ENCODE peak calls at places on chromosomes 1 and 21, in four cellular contexts. One of them, this sample, is unnamed.

GRCh38 chr1:94067196-94067595 is 53.8 kb downstream of the ABCA4 start:
- DNase-seq in spleen: no peak
- DNase-seq in LNCaP clone FGC: no peak
- DNase-seq in left lung: no peak
- DNase-seq in this sample: no peak

GRCh38 chr1:161382214-161383019 is 14.7 kb upstream of the CFAP126 start:
- DNase-seq in left lung: no peak
- DNase-seq in spleen: no peak
- DNase-seq in LNCaP clone FGC: no peak
- DNase-seq in this sample: no peak

GRCh38 chr1:30842698-30843354 is 65.7 kb downstream of the SDC3 start:
- DNase-seq in left lung: no peak
- DNase-seq in LNCaP clone FGC: no peak
- DNase-seq in spleen: no peak
- DNase-seq in this sample: no peak

GRCh38 chr1:205066221-205066818 is 17.9 kb downstream of the TMEM81 start:
- DNase-seq in spleen: peak; percentile 61
- DNase-seq in LNCaP clone FGC: no peak
- DNase-seq in left lung: no peak
- DNase-seq in this sample: no peak

GRCh38 chr21:45013271-45013841 is 61.0 kb upstream of the ADARB1 start:
- DNase-seq in left lung: peak; percentile 16
- DNase-seq in spleen: peak; percentile 53
- DNase-seq in LNCaP clone FGC: no peak
- DNase-seq in this sample: no peak

GRCh38 chr1:11109361-11109760 is 9.7 kb upstream of the EXOSC10 start:
- DNase-seq in spleen: no peak
- DNase-seq in left lung: no peak
- DNase-seq in LNCaP clone FGC: no peak
- DNase-seq in this sample: no peak

GRCh38 chr1:145827966-145828365 is 4.0 kb downstream of the POLR3C start:
- DNase-seq in spleen: no peak
- DNase-seq in LNCaP clone FGC: no peak
- DNase-seq in left lung: no peak
- DNase-seq in this sample: no peak

GRCh38 chr1:110637475-110637874 is 31.3 kb upstream of the KCNA2 start:
- DNase-seq in LNCaP clone FGC: no peak
- DNase-seq in left lung: no peak
- DNase-seq in spleen: no peak
- DNase-seq in this sample: no peak

GRCh38 chr21:44917446-44918106 is 3.1 kb downstream of the ITGB2 start:
- DNase-seq in left lung: no peak
- DNase-seq in spleen: no peak
- DNase-seq in LNCaP clone FGC: no peak
- DNase-seq in this sample: no peak

GRCh38 chr1:169779150-169779549 is 15.6 kb downstream of the METTL18 start:
- DNase-seq in spleen: no peak
- DNase-seq in LNCaP clone FGC: peak; percentile 46
- DNase-seq in left lung: no peak
- DNase-seq in this sample: no peak

GRCh38 chr1:95021085-95021484 is 51.7 kb downstream of the ALG14 start:
- DNase-seq in left lung: no peak
- DNase-seq in spleen: no peak
- DNase-seq in LNCaP clone FGC: no peak
- DNase-seq in this sample: no peak

GRCh38 chr1:64061430-64062104 is 141.9 kb upstream of the UBE2U start:
- DNase-seq in LNCaP clone FGC: no peak
- DNase-seq in spleen: no peak
- DNase-seq in left lung: no peak
- DNase-seq in this sample: no peak

GRCh38 chr1:119636500-119637089 is 11.5 kb downstream of the ZNF697 start:
- DNase-seq in left lung: no peak
- DNase-seq in LNCaP clone FGC: no peak
- DNase-seq in spleen: no peak
- DNase-seq in this sample: no peak

GRCh38 chr1:159008744-159009188 is 941 bp upstream of the IFI16 start:
- DNase-seq in LNCaP clone FGC: no peak
- DNase-seq in spleen: peak; percentile 76
- DNase-seq in left lung: no peak
- DNase-seq in this sample: no peak

GRCh38 chr21:35102488-35103407 is 53.6 kb upstream of the RUNX1 start:
- DNase-seq in LNCaP clone FGC: no peak
- DNase-seq in left lung: peak; percentile 69
- DNase-seq in spleen: peak; percentile 79
- DNase-seq in this sample: no peak

GRCh38 chr1:164061528-164061927 is 497.5 kb upstream of the PBX1 start:
- DNase-seq in left lung: no peak
- DNase-seq in spleen: peak; percentile 32
- DNase-seq in LNCaP clone FGC: no peak
- DNase-seq in this sample: no peak

DNA sequence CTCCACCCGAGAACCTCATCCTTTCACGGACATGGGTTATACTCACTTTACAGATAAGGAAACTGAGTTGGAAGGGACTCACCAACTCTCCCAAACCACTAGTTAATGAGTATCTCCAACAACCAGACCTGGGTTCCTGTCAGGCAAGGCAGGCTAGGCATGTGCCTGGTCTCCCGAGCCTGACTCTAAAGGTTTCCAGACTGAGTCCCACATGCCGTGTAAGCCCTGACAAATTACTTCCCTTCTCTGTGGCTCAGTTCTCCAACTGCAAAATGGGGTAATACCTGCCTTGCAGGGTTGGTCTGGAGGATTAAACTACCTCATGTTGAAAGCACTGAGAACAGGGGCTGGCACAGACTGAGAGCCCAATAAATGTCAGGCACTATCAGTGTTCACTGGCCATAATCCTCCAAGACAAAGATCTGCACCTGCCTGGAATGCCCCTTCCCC is 34.2 kb downstream of the SSBP3 start:
- DNase-seq in spleen: no peak
- DNase-seq in left lung: no peak
- DNase-seq in LNCaP clone FGC: no peak
- DNase-seq in this sample: no peak
- TF ChIP-seq CTCF in spleen: no peak
- TF ChIP-seq CTCF in left lung: no peak
- TF ChIP-seq CTCF in LNCaP clone FGC: no peak
- TF ChIP-seq CTCF in this sample: no peak

GRCh38 chr1:44653107-44653964 is 20.9 kb downstream of the TMEM53 start:
- DNase-seq in left lung: no peak
- DNase-seq in LNCaP clone FGC: no peak
- DNase-seq in spleen: peak; percentile 15
- DNase-seq in this sample: no peak
- TF ChIP-seq CTCF in left lung: no peak
- TF ChIP-seq CTCF in LNCaP clone FGC: no peak
- TF ChIP-seq CTCF in spleen: no peak
- TF ChIP-seq CTCF in this sample: peak; percentile 9

GRCh38 chr1:177306019-177306415 is 135.3 kb downstream of the BRINP2 start:
- DNase-seq in spleen: no peak
- DNase-seq in left lung: no peak
- DNase-seq in LNCaP clone FGC: no peak
- DNase-seq in this sample: no peak

GRCh38 chr1:177301425-177302124 is 130.8 kb downstream of the BRINP2 start:
- DNase-seq in left lung: no peak
- DNase-seq in LNCaP clone FGC: no peak
- DNase-seq in spleen: no peak
- DNase-seq in this sample: no peak

GRCh38 chr1:177305040-177306018 is 134.6 kb downstream of the BRINP2 start:
- DNase-seq in spleen: no peak
- DNase-seq in left lung: no peak
- DNase-seq in LNCaP clone FGC: no peak
- DNase-seq in this sample: no peak

GRCh38 chr1:177306981-177307380 is 136.2 kb downstream of the BRINP2 start:
- DNase-seq in left lung: no peak
- DNase-seq in LNCaP clone FGC: no peak
- DNase-seq in spleen: no peak
- DNase-seq in this sample: no peak

GRCh38 chr1:177302365-177303044 is 131.7 kb downstream of the BRINP2 start:
- DNase-seq in spleen: no peak
- DNase-seq in left lung: peak; percentile 41
- DNase-seq in LNCaP clone FGC: no peak
- DNase-seq in this sample: no peak
- TF ChIP-seq CTCF in spleen: no peak
- TF ChIP-seq CTCF in left lung: no peak
- TF ChIP-seq CTCF in LNCaP clone FGC: no peak
- TF ChIP-seq CTCF in this sample: no peak

DNA sequence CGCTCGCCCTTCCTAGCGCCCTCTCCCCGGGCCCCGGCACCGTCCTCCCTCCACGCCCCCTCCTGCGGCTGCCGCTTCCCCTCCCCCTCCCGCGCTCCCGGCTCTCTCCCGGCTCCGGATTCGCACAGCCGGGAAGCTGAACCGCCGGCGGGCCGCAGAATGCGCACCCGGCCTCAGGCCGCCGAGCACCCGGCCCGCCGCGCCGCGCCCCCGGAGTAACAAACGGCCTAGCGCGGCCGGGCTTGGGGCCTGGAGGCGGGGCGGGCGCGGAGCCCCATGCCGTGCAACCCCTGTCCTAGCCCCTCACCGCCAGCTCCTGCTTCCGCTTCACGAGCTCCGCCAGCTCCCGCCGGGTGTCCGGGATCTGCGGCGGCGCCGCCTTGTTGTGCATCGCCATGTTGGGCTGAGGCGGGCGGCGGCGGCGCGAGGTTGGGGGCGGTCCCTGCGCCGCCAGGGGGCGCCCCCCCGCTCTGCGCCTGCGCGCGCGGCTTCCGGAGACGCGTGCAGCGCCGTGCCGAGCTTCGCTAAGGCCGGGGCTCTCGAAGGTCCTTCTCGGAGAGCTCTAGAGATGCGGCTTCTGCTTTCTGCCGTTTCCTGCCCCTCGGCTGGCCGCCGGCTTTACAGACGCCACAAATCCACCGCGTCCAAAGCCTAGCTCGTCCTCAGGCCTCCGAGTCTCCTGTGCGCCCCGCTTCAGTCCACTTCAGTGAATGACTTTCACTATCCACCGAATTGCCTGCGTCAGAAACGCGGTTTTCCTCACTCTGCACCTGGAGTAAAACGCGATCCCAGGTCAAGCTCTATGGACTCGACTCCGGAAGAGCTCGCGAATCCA is at the start of gene MEAF6:
- DNase-seq in spleen: peak; percentile 96
- DNase-seq in LNCaP clone FGC: no peak
- DNase-seq in left lung: peak; percentile 89
- DNase-seq in this sample: peak; percentile 92
- TF ChIP-seq CTCF in spleen: no peak
- TF ChIP-seq CTCF in LNCaP clone FGC: peak; percentile 69
- TF ChIP-seq CTCF in left lung: peak; percentile 62
- TF ChIP-seq CTCF in this sample: peak; percentile 85

DNA sequence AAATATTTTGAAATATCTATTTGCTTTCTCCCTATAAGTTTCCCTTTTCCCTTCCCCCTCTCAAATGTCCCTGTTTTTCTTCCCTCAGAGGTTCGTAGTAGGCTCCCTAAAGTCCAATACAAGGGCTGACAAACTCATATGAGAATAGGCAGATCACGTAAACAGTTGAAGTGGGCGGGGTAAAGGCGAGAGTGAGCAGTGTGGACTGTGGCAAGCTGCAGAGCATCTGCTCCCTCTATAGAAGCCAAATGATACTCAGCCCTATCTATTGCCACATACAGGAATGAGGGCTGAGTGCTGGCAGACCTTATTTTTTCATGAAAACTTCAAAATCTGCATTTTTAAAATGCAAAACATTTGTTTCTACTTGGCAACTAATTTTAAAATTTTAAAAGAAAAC is 26.3 kb downstream of the PRDX6 start:
- DNase-seq in spleen: no peak
- DNase-seq in LNCaP clone FGC: no peak
- DNase-seq in left lung: no peak
- DNase-seq in this sample: no peak
- TF ChIP-seq CTCF in spleen: no peak
- TF ChIP-seq CTCF in LNCaP clone FGC: no peak
- TF ChIP-seq CTCF in left lung: no peak
- TF ChIP-seq CTCF in this sample: no peak

GRCh38 chr1:5637171-5637570 is 355.1 kb downstream of the NPHP4 start:
- DNase-seq in left lung: no peak
- DNase-seq in spleen: no peak
- DNase-seq in LNCaP clone FGC: no peak
- DNase-seq in this sample: no peak
- TF ChIP-seq CTCF in left lung: no peak
- TF ChIP-seq CTCF in spleen: no peak
- TF ChIP-seq CTCF in LNCaP clone FGC: peak; percentile 80
- TF ChIP-seq CTCF in this sample: peak; percentile 58

GRCh38 chr1:23344111-23344986 is at the start of gene HNRNPR:
- DNase-seq in left lung: peak; percentile 100
- DNase-seq in spleen: peak; percentile 100
- DNase-seq in LNCaP clone FGC: peak; percentile 94
- DNase-seq in this sample: peak; percentile 100
- TF ChIP-seq CTCF in left lung: no peak
- TF ChIP-seq CTCF in spleen: no peak
- TF ChIP-seq CTCF in LNCaP clone FGC: no peak
- TF ChIP-seq CTCF in this sample: no peak

DNA sequence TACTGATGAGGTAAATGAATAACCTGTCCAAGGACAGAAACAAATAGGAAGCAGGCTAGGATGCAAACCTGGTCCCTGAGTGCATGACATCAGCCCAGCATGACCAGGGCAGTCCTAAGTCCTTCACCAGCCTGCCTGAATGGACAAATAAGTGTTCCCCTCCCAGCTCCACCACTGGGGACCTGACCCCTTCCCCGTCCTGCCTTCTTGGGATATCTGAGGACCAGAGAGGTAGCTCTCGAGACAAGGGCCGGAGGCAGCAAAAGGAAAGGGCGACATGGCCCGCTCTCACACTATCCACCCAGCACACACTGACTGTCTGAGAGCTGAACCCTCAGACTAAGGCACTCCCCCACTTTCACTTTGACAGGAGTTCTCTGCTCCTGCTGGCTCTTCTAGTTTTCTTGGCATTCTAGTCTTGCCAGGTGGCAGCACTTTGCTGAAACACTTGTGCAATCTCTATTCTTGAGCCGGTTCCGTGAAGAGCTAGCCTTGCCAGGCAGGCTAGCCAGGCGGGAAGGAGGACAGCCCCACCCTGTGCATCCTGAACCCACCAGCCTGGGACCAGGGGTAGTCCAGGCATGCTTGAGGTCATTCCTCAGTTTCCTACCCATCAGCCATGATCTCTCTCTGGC is 251.1 kb upstream of the RAB4A start:
- DNase-seq in left lung: no peak
- DNase-seq in LNCaP clone FGC: no peak
- DNase-seq in spleen: no peak
- DNase-seq in this sample: no peak
- TF ChIP-seq CTCF in left lung: no peak
- TF ChIP-seq CTCF in LNCaP clone FGC: no peak
- TF ChIP-seq CTCF in spleen: no peak
- TF ChIP-seq CTCF in this sample: no peak

DNA sequence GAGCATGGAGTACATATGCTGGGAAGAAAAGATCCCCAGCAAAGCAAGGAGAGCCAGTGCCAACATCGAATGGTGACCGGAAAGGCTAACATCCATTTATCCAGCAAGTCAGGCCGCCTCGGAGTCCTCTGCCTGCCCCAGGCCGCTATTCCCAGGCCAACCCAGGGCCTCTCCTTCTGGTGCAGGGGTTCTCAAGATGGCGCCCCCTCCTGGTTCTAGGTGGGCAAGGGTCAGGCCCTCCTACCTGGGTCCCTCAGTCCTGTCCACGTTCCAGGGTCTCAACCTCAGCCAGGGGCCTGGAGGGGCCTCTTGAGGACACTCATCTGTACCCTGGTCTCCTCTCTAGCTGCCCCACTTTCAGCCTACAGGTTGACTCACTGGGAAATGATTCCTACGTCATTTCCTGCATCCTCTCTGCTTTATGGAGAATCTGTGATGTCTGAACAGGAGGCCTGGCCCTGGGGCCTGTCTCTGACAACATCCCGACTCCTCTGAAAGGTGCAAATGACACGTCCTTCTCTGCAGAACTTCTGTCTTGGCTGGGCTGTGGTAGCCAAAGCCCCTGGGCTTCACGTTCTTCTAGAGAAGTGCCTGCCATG is 145.3 kb downstream of the PSMG1 start:
- DNase-seq in spleen: no peak
- DNase-seq in left lung: no peak
- DNase-seq in LNCaP clone FGC: no peak
- DNase-seq in this sample: no peak
- TF ChIP-seq CTCF in spleen: no peak
- TF ChIP-seq CTCF in left lung: no peak
- TF ChIP-seq CTCF in LNCaP clone FGC: no peak
- TF ChIP-seq CTCF in this sample: peak; percentile 22

This sample was measured in type B pancreatic cell.